ENCODE peak calls at places on chromosomes 11 and 22, in five cellular contexts. One of them, this sample, is unnamed.

GRCh38 chr11:61332266-61332822 is 561 bp downstream of the DDB1 start:
- DNase-seq in fibroblast of the aortic adventitia: peak; percentile 38
- DNase-seq in germinal center: peak; percentile 35
- DNase-seq in stromal cell of bone marrow: no peak
- DNase-seq in NT2/D1: peak; percentile 25
- DNase-seq in this sample: no peak

GRCh38 chr11:129209891-129210830 is 18.0 kb upstream of the ARHGAP32 start:
- DNase-seq in NT2/D1: no peak
- DNase-seq in fibroblast of the aortic adventitia: no peak
- DNase-seq in germinal center: no peak
- DNase-seq in stromal cell of bone marrow: no peak
- DNase-seq in this sample: no peak

GRCh38 chr22:44181033-44181911 is 547 bp downstream of the PARVG start:
- DNase-seq in germinal center: peak; percentile 75
- DNase-seq in NT2/D1: no peak
- DNase-seq in stromal cell of bone marrow: no peak
- DNase-seq in fibroblast of the aortic adventitia: no peak
- DNase-seq in this sample: peak; percentile 27

GRCh38 chr11:126153999-126154398 is 57.5 kb downstream of the RPUSD4 start:
- DNase-seq in germinal center: no peak
- DNase-seq in stromal cell of bone marrow: no peak
- DNase-seq in NT2/D1: no peak
- DNase-seq in fibroblast of the aortic adventitia: peak; percentile 46
- DNase-seq in this sample: no peak

GRCh38 chr11:69382131-69383128 is 88.5 kb downstream of the MYEOV start:
- DNase-seq in stromal cell of bone marrow: no peak
- DNase-seq in NT2/D1: no peak
- DNase-seq in germinal center: peak; percentile 44
- DNase-seq in fibroblast of the aortic adventitia: peak; percentile 59
- DNase-seq in this sample: peak; percentile 46

GRCh38 chr22:29343313-29343805 is 27.9 kb upstream of the RASL10A start:
- DNase-seq in germinal center: no peak
- DNase-seq in stromal cell of bone marrow: no peak
- DNase-seq in NT2/D1: no peak
- DNase-seq in fibroblast of the aortic adventitia: peak; percentile 34
- DNase-seq in this sample: no peak

GRCh38 chr11:27451528-27451927 is 21.1 kb downstream of the LGR4 start:
- DNase-seq in stromal cell of bone marrow: peak; percentile 34
- DNase-seq in germinal center: no peak
- DNase-seq in fibroblast of the aortic adventitia: no peak
- DNase-seq in NT2/D1: no peak
- DNase-seq in this sample: no peak

GRCh38 chr11:62922653-62923371 is 1.6 kb upstream of the CHRM1 start:
- DNase-seq in fibroblast of the aortic adventitia: no peak
- DNase-seq in stromal cell of bone marrow: no peak
- DNase-seq in NT2/D1: no peak
- DNase-seq in germinal center: peak; percentile 50
- DNase-seq in this sample: no peak

GRCh38 chr22:26589367-26589844 is 526 bp downstream of the TPST2 start:
- DNase-seq in NT2/D1: no peak
- DNase-seq in stromal cell of bone marrow: no peak
- DNase-seq in germinal center: no peak
- DNase-seq in fibroblast of the aortic adventitia: no peak
- DNase-seq in this sample: no peak

GRCh38 chr11:103942646-103943045 is 93.8 kb upstream of the DDI1 start:
- DNase-seq in stromal cell of bone marrow: no peak
- DNase-seq in NT2/D1: no peak
- DNase-seq in germinal center: no peak
- DNase-seq in fibroblast of the aortic adventitia: peak; percentile 68
- DNase-seq in this sample: no peak

GRCh38 chr11:108934696-108935095 is 269.8 kb downstream of the DDX10 start:
- DNase-seq in stromal cell of bone marrow: no peak
- DNase-seq in fibroblast of the aortic adventitia: no peak
- DNase-seq in germinal center: no peak
- DNase-seq in NT2/D1: no peak
- DNase-seq in this sample: no peak

GRCh38 chr11:19842505-19842904 is 129.9 kb downstream of the NAV2 start:
- DNase-seq in germinal center: no peak
- DNase-seq in NT2/D1: no peak
- DNase-seq in stromal cell of bone marrow: no peak
- DNase-seq in fibroblast of the aortic adventitia: no peak
- DNase-seq in this sample: no peak

GRCh38 chr11:69657911-69658605 is 17.1 kb downstream of the LTO1 start:
- DNase-seq in germinal center: no peak
- DNase-seq in NT2/D1: peak; percentile 87
- DNase-seq in fibroblast of the aortic adventitia: no peak
- DNase-seq in stromal cell of bone marrow: no peak
- DNase-seq in this sample: no peak

GRCh38 chr11:124482362-124483147 is 37.1 kb upstream of the OR8B8 start:
- DNase-seq in stromal cell of bone marrow: no peak
- DNase-seq in NT2/D1: no peak
- DNase-seq in germinal center: no peak
- DNase-seq in fibroblast of the aortic adventitia: no peak
- DNase-seq in this sample: no peak

GRCh38 chr11:28231475-28231874 is 123.3 kb downstream of the METTL15 start:
- DNase-seq in fibroblast of the aortic adventitia: peak; percentile 12
- DNase-seq in germinal center: no peak
- DNase-seq in NT2/D1: no peak
- DNase-seq in stromal cell of bone marrow: no peak
- DNase-seq in this sample: no peak

GRCh38 chr11:64251986-64252837 is 882 bp downstream of the PLCB3 start:
- DNase-seq in fibroblast of the aortic adventitia: no peak
- DNase-seq in NT2/D1: no peak
- DNase-seq in germinal center: peak; percentile 44
- DNase-seq in stromal cell of bone marrow: no peak
- DNase-seq in this sample: no peak

GRCh38 chr22:33300165-33300564 is 242.0 kb upstream of the SYN3 start:
- DNase-seq in fibroblast of the aortic adventitia: no peak
- DNase-seq in germinal center: peak; percentile 14
- DNase-seq in NT2/D1: no peak
- DNase-seq in stromal cell of bone marrow: no peak
- DNase-seq in this sample: no peak

GRCh38 chr11:2688381-2689231 is 11.2 kb downstream of the KCNQ1OT1 start:
- DNase-seq in germinal center: no peak
- DNase-seq in NT2/D1: no peak
- DNase-seq in stromal cell of bone marrow: no peak
- DNase-seq in fibroblast of the aortic adventitia: no peak
- DNase-seq in this sample: no peak

GRCh38 chr22:36433318-36434231 is 45.8 kb upstream of the MYH9 start:
- DNase-seq in fibroblast of the aortic adventitia: no peak
- DNase-seq in stromal cell of bone marrow: no peak
- DNase-seq in germinal center: no peak
- DNase-seq in NT2/D1: no peak
- DNase-seq in this sample: no peak

GRCh38 chr22:17990167-17990566 is 34.2 kb downstream of the MICAL3 start:
- DNase-seq in stromal cell of bone marrow: no peak
- DNase-seq in NT2/D1: no peak
- DNase-seq in fibroblast of the aortic adventitia: no peak
- DNase-seq in germinal center: no peak
- DNase-seq in this sample: no peak